ENCODE peak calls at places on chromosome 11, in nine cellular contexts. One of them, this sample, is unnamed.

GRCh38 chr11:34977039-34977906 is 60.9 kb downstream of the PDHX start:
- DNase-seq in upper lobe of left lung: no peak
- DNase-seq in spleen: no peak
- DNase-seq in esophagus muscularis mucosa: no peak
- DNase-seq in tibial nerve: no peak
- DNase-seq in pancreas: no peak
- DNase-seq in heart left ventricle: no peak
- DNase-seq in IMR-90: peak; percentile 94
- DNase-seq in K562: no peak
- DNase-seq in this sample: no peak

GRCh38 chr11:115222218-115222862 is 281.9 kb downstream of the CADM1 start:
- DNase-seq in esophagus muscularis mucosa: no peak
- DNase-seq in upper lobe of left lung: no peak
- DNase-seq in tibial nerve: no peak
- DNase-seq in heart left ventricle: no peak
- DNase-seq in K562: peak; percentile 9
- DNase-seq in pancreas: no peak
- DNase-seq in spleen: no peak
- DNase-seq in IMR-90: peak; percentile 98
- DNase-seq in this sample: no peak

GRCh38 chr11:748007-748359 is 719 bp downstream of the TALDO1 start:
- DNase-seq in tibial nerve: no peak
- DNase-seq in upper lobe of left lung: no peak
- DNase-seq in heart left ventricle: no peak
- DNase-seq in esophagus muscularis mucosa: no peak
- DNase-seq in spleen: peak; percentile 86
- DNase-seq in pancreas: no peak
- DNase-seq in IMR-90: no peak
- DNase-seq in K562: no peak
- DNase-seq in this sample: no peak

GRCh38 chr11:15692739-15693138 is 578.0 kb downstream of the INSC start:
- DNase-seq in spleen: no peak
- DNase-seq in esophagus muscularis mucosa: peak; percentile 62
- DNase-seq in IMR-90: peak; percentile 65
- DNase-seq in pancreas: no peak
- DNase-seq in K562: no peak
- DNase-seq in heart left ventricle: no peak
- DNase-seq in tibial nerve: no peak
- DNase-seq in upper lobe of left lung: no peak
- DNase-seq in this sample: no peak

GRCh38 chr11:75011357-75011756 is 22.6 kb downstream of the NEU3 start:
- DNase-seq in spleen: no peak
- DNase-seq in IMR-90: no peak
- DNase-seq in esophagus muscularis mucosa: no peak
- DNase-seq in tibial nerve: no peak
- DNase-seq in heart left ventricle: no peak
- DNase-seq in upper lobe of left lung: no peak
- DNase-seq in pancreas: no peak
- DNase-seq in K562: no peak
- DNase-seq in this sample: no peak

GRCh38 chr11:35617687-35618496 is at the start of gene FJX1:
- DNase-seq in heart left ventricle: peak; percentile 76
- DNase-seq in esophagus muscularis mucosa: no peak
- DNase-seq in spleen: peak; percentile 78
- DNase-seq in upper lobe of left lung: peak; percentile 31
- DNase-seq in tibial nerve: no peak
- DNase-seq in K562: peak; percentile 81
- DNase-seq in IMR-90: peak; percentile 95
- DNase-seq in pancreas: peak; percentile 47
- DNase-seq in this sample: peak; percentile 23

GRCh38 chr11:20250644-20251247 is 90.5 kb upstream of the DBX1 start:
- DNase-seq in esophagus muscularis mucosa: no peak
- DNase-seq in K562: no peak
- DNase-seq in tibial nerve: no peak
- DNase-seq in heart left ventricle: no peak
- DNase-seq in pancreas: peak; percentile 27
- DNase-seq in spleen: no peak
- DNase-seq in IMR-90: no peak
- DNase-seq in upper lobe of left lung: no peak
- DNase-seq in this sample: no peak

GRCh38 chr11:100735949-100736675 is 49.0 kb downstream of the ARHGAP42 start:
- DNase-seq in K562: no peak
- DNase-seq in IMR-90: peak; percentile 35
- DNase-seq in spleen: no peak
- DNase-seq in esophagus muscularis mucosa: no peak
- DNase-seq in tibial nerve: no peak
- DNase-seq in pancreas: no peak
- DNase-seq in upper lobe of left lung: no peak
- DNase-seq in heart left ventricle: no peak
- DNase-seq in this sample: no peak

GRCh38 chr11:18235394-18235926 is 1.1 kb downstream of the SAA4 start:
- DNase-seq in K562: no peak
- DNase-seq in tibial nerve: no peak
- DNase-seq in upper lobe of left lung: no peak
- DNase-seq in spleen: no peak
- DNase-seq in pancreas: no peak
- DNase-seq in heart left ventricle: no peak
- DNase-seq in esophagus muscularis mucosa: no peak
- DNase-seq in IMR-90: no peak
- DNase-seq in this sample: no peak

GRCh38 chr11:124889692-124890091 is 8.0 kb downstream of the ROBO4 start:
- DNase-seq in tibial nerve: no peak
- DNase-seq in K562: no peak
- DNase-seq in heart left ventricle: no peak
- DNase-seq in upper lobe of left lung: no peak
- DNase-seq in pancreas: no peak
- DNase-seq in spleen: no peak
- DNase-seq in IMR-90: no peak
- DNase-seq in esophagus muscularis mucosa: no peak
- DNase-seq in this sample: no peak

GRCh38 chr11:128279861-128280260 is 307.5 kb downstream of the ETS1 start:
- DNase-seq in heart left ventricle: no peak
- DNase-seq in spleen: no peak
- DNase-seq in tibial nerve: no peak
- DNase-seq in pancreas: no peak
- DNase-seq in IMR-90: peak; percentile 35
- DNase-seq in upper lobe of left lung: no peak
- DNase-seq in esophagus muscularis mucosa: no peak
- DNase-seq in K562: no peak
- DNase-seq in this sample: no peak

GRCh38 chr11:34331736-34332135 is 26.1 kb downstream of the ABTB2 start:
- DNase-seq in K562: no peak
- DNase-seq in IMR-90: no peak
- DNase-seq in tibial nerve: no peak
- DNase-seq in esophagus muscularis mucosa: no peak
- DNase-seq in upper lobe of left lung: no peak
- DNase-seq in pancreas: no peak
- DNase-seq in heart left ventricle: no peak
- DNase-seq in spleen: no peak
- DNase-seq in this sample: no peak

DNA sequence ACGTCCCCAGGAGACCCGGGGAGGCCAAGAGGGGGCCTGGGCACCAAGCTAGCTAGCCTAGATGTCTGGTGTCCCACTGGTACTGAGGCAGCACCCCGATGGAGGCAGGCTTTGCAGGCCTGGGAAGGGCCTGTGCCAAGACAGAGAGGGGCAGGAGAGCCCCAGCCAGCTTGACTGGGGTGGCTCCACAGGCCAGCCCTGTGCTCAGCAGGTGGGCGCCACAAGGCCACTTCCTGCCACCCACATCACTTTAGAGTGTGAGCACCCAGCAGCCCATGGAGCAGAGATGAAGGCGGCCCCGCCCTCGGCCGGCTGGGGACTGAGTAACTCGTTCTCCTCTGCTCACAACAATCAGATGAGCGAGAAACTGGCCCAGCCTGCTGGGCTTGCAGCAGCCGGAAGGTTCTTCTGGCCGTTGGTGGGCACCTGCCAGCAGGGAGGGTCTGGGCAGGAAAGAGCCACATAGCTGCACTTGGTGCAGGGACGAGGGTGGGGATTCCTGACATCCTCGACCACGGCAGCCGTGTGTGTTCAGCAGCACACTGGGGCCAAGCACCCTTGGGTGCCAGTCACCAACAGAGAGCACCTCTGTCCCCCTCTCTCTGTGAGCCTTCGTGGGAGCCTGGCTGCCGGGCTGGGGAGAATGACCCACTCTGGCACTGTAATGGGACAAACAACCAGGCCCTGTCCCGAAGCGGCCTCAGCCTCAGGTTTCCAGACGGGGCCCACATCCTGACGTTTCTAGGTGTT is 7.6 kb downstream of the OSBPL5 start:
- DNase-seq in esophagus muscularis mucosa: no peak
- DNase-seq in K562: no peak
- DNase-seq in IMR-90: no peak
- DNase-seq in upper lobe of left lung: no peak
- DNase-seq in heart left ventricle: peak; percentile 46
- DNase-seq in spleen: peak; percentile 80
- DNase-seq in pancreas: no peak
- DNase-seq in tibial nerve: no peak
- DNase-seq in this sample: peak; percentile 62
- H3K9me3 ChIP-seq in esophagus muscularis mucosa: no peaks in the 10 kb centered on the region
- H3K9me3 ChIP-seq in K562: no peaks in the 10 kb centered on the region
- H3K9me3 ChIP-seq in IMR-90: no peaks in the 10 kb centered on the region
- H3K9me3 ChIP-seq in upper lobe of left lung: no peaks in the 10 kb centered on the region
- H3K9me3 ChIP-seq in heart left ventricle: no peaks in the 10 kb centered on the region
- H3K9me3 ChIP-seq in spleen: no peaks in the 10 kb centered on the region
- H3K9me3 ChIP-seq in pancreas: no peaks in the 10 kb centered on the region
- H3K9me3 ChIP-seq in tibial nerve: no peaks in the 10 kb centered on the region
- H3K9me3 ChIP-seq in this sample: no peaks in the 10 kb centered on the region

DNA sequence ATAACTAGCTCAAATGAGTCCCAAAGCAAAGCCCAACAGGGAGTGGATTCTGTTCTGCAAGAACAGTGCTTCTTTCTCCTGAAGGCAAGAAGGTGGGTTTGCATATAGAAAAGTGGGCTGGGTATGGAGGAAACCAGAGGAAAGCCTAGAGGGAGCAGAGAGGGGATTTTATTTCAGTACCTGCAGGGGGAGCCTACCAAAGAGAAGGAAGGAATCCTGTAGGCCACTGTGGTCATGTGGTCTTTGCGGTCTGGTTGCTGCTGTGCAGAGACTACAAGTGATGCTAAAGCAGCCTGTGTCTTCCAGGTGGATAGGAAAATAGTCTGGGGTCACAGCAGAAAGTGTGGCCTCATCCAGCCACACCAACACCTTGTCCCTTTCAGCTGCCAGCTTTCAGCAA is 33.2 kb upstream of the ZBTB16 start:
- DNase-seq in spleen: no peak
- DNase-seq in upper lobe of left lung: no peak
- DNase-seq in tibial nerve: no peak
- DNase-seq in K562: peak; percentile 32
- DNase-seq in heart left ventricle: no peak
- DNase-seq in pancreas: no peak
- DNase-seq in esophagus muscularis mucosa: no peak
- DNase-seq in IMR-90: no peak
- DNase-seq in this sample: no peak
- TF ChIP-seq CTCF in spleen: peak; percentile 10
- TF ChIP-seq CTCF in upper lobe of left lung: no peak
- TF ChIP-seq CTCF in tibial nerve: no peak
- TF ChIP-seq CTCF in K562: peak; percentile 43
- TF ChIP-seq CTCF in heart left ventricle: no peak
- TF ChIP-seq CTCF in pancreas: no peak
- TF ChIP-seq CTCF in esophagus muscularis mucosa: no peak
- TF ChIP-seq CTCF in IMR-90: no peak
- TF ChIP-seq CTCF in this sample: no peak

GRCh38 chr11:59401262-59401552 is 25.0 kb downstream of the OR5A2 start:
- DNase-seq in esophagus muscularis mucosa: no peak
- DNase-seq in upper lobe of left lung: no peak
- DNase-seq in IMR-90: no peak
- DNase-seq in tibial nerve: no peak
- DNase-seq in pancreas: no peak
- DNase-seq in heart left ventricle: no peak
- DNase-seq in K562: no peak
- DNase-seq in spleen: no peak
- DNase-seq in this sample: no peak

GRCh38 chr11:59400461-59401261 is 25.6 kb downstream of the OR5A2 start:
- DNase-seq in esophagus muscularis mucosa: no peak
- DNase-seq in heart left ventricle: no peak
- DNase-seq in K562: no peak
- DNase-seq in pancreas: no peak
- DNase-seq in spleen: no peak
- DNase-seq in IMR-90: no peak
- DNase-seq in upper lobe of left lung: no peak
- DNase-seq in tibial nerve: no peak
- DNase-seq in this sample: no peak

DNA sequence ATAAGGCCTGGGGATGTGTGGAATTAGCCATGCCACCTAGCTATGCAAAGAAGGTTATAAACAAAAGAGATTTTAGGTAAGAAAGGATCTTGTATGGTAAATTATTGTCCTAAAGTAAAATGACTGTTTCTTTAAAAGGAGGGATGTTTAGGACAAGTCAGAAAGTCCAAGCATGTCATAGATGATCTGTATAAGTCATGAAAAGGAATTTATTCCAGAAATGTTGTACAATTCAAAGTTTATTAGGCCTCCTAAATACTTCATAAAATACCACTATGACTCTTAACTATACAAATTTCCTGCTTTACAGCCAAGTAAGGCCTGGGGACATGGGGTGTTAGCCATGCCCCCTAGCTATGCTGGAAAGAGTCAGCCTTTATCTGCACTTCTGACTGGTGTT is 22.7 kb downstream of the OR5A2 start:
- DNase-seq in esophagus muscularis mucosa: no peak
- DNase-seq in tibial nerve: no peak
- DNase-seq in heart left ventricle: no peak
- DNase-seq in pancreas: no peak
- DNase-seq in K562: no peak
- DNase-seq in upper lobe of left lung: no peak
- DNase-seq in spleen: no peak
- DNase-seq in IMR-90: no peak
- DNase-seq in this sample: no peak
- H3K9me3 ChIP-seq in esophagus muscularis mucosa: no peaks in the 10 kb centered on the region
- H3K9me3 ChIP-seq in tibial nerve: no peaks in the 10 kb centered on the region
- H3K9me3 ChIP-seq in heart left ventricle: no peaks in the 10 kb centered on the region
- H3K9me3 ChIP-seq in pancreas: no peaks in the 10 kb centered on the region
- H3K9me3 ChIP-seq in K562: no peaks in the 10 kb centered on the region
- H3K9me3 ChIP-seq in upper lobe of left lung: no peaks in the 10 kb centered on the region
- H3K9me3 ChIP-seq in spleen: peaks cover 36% of the 10 kb centered on the region
- H3K9me3 ChIP-seq in IMR-90: no peaks in the 10 kb centered on the region
- H3K9me3 ChIP-seq in this sample: no peaks in the 10 kb centered on the region

DNA sequence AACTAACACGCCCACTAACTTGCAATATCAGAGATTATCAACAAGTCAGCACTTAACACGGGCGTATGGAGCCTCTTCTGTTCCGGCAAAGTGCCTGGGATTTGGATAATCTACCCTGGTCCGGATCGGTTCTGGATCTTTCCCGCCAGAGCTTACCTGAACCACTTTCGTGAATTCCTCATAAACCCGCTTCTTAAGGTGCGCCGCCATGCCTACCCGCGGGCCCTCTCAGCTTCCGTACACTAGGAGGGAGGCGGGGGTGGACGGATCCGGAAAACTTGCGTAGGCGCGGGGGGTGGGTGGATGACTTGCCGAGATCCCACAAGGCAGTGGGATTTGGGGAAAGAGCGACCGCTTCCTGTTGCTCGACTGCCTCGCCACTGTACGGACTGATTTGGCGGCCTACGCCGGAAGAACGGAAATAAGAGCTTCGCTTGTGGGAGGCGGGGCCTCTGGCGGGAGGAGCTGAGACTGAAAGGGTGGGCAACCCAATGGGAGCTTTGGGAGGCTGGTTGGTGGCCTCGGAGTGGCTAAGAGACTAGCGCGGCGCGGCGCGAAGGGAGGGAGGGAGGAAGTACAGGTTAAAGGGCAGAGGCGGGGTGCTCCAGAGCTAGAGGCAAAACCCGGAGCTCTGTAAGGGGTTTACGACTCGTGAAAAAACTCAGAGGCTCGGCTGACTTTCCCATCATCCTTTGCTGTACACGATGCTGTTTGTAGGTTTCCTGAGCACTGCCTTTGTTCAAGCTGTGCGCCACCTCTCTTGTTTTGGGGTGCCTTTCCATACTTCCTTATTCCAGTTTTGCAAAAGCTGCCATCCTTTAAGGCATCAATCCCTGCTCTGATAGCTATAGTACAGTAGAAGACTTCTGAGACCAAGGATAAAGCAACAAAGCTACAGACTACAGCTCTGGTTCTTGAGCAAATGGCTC is at the start of gene INTS4:
- DNase-seq in tibial nerve: peak; percentile 96
- DNase-seq in spleen: peak; percentile 99
- DNase-seq in IMR-90: peak; percentile 100
- DNase-seq in upper lobe of left lung: peak; percentile 99
- DNase-seq in heart left ventricle: peak; percentile 100
- DNase-seq in esophagus muscularis mucosa: peak; percentile 99
- DNase-seq in K562: peak; percentile 94
- DNase-seq in pancreas: peak; percentile 99
- DNase-seq in this sample: peak; percentile 99
- TF ChIP-seq CTCF in tibial nerve: no peak
- TF ChIP-seq CTCF in spleen: peak; percentile 23
- TF ChIP-seq CTCF in IMR-90: no peak
- TF ChIP-seq CTCF in upper lobe of left lung: no peak
- TF ChIP-seq CTCF in heart left ventricle: no peak
- TF ChIP-seq CTCF in esophagus muscularis mucosa: peak; percentile 20
- TF ChIP-seq CTCF in K562: peak; percentile 13
- TF ChIP-seq CTCF in pancreas: no peak
- TF ChIP-seq CTCF in this sample: peak; percentile 11

This sample was measured in prostate gland.